ENCODE peak calls at places on chromosome 22, in five cellular contexts. C is CD4-positive, CD25-positive, alpha-beta regulatory T cell; V is IMR-90; Y is thyroid gland; O is PC-3. U is an unnamed sample.
A peak's percentile ranks its signal among the peaks of the same experiment; 100 is the strongest.

GRCh38 chr22:21446128-21446826 is 20.9 kb upstream of the TMEM191C start:
- DNase-seq in C (no peak), V (no peak), Y (no peak), O (no peak), U (peak; percentile 3)

GRCh38 chr22:46614070-46614931 is 5.9 kb upstream of the GRAMD4 start:
- DNase-seq in C (peak; percentile 49), V (no peak), Y (no peak), O (no peak), U (no peak)

GRCh38 chr22:25120093-25120561 is 79.5 kb upstream of the CRYBB3 start:
- DNase-seq in C (no peak), V (no peak), Y (peak; percentile 77), O (peak; percentile 77), U (peak; percentile 79)

GRCh38 chr22:28952857-28953256 is 69.5 kb downstream of the ZNRF3 start:
- DNase-seq in C (no peak), V (peak; percentile 80), Y (no peak), O (peak; percentile 2), U (peak; percentile 33)

GRCh38 chr22:44721206-44721605 is 19.2 kb downstream of the PRR5 start:
- DNase-seq in C (no peak), V (no peak), Y (no peak), O (no peak), U (no peak)

GRCh38 chr22:46854125-46854870 is 91.8 kb downstream of the TBC1D22A start:
- DNase-seq in C (no peak), V (peak; percentile 15), Y (peak; percentile 19), O (no peak), U (no peak)

GRCh38 chr22:33166206-33166605 is 108.0 kb upstream of the SYN3 start:
- DNase-seq in C (no peak), V (no peak), Y (no peak), O (no peak), U (no peak)

GRCh38 chr22:21628386-21629261 is 1.2 kb downstream of the YDJC start:
- DNase-seq in C (no peak), V (no peak), Y (no peak), O (no peak), U (no peak)

GRCh38 chr22:34669001-34669400 is 397.0 kb upstream of the ISX start:
- DNase-seq in C (no peak), V (no peak), Y (no peak), O (no peak), U (no peak)

GRCh38 chr22:45042263-45042662 is 32.5 kb upstream of the PHF21B start:
- DNase-seq in C (no peak), V (no peak), Y (no peak), O (no peak), U (no peak)

GRCh38 chr22:44624689-44625420 is 77.1 kb upstream of the PRR5 start:
- DNase-seq in C (no peak), V (no peak), Y (no peak), O (no peak), U (no peak)

GRCh38 chr22:23781065-23781464 is 5.7 kb upstream of the SMARCB1 start:
- DNase-seq in C (no peak), V (no peak), Y (no peak), O (no peak), U (no peak)

GRCh38 chr22:23119492-23120414 is 22.0 kb downstream of the RSPH14 start:
- DNase-seq in C (peak; percentile 33), V (no peak), Y (no peak), O (no peak), U (no peak)

GRCh38 chr22:41676134-41676533 is 12.5 kb downstream of the SNU13 start:
- DNase-seq in C (no peak), V (no peak), Y (no peak), O (no peak), U (no peak)

GRCh38 chr22:46537221-46537945 is at the start of gene CELSR1:
- DNase-seq in C (no peak), V (peak; percentile 11), Y (peak; percentile 61), O (peak; percentile 55), U (peak; percentile 73)

GRCh38 chr22:18044548-18045271 is 20.3 kb upstream of the MICAL3 start:
- DNase-seq in C (no peak), V (peak; percentile 63), Y (no peak), O (no peak), U (no peak)
- H3K4me1 ChIP-seq in C (no peaks in the 10 kb centered on the region), V (peaks cover 12% of the 10 kb centered on the region), Y (no peaks in the 10 kb centered on the region), O (no peaks in the 10 kb centered on the region), U (no peaks in the 10 kb centered on the region)

DNA sequence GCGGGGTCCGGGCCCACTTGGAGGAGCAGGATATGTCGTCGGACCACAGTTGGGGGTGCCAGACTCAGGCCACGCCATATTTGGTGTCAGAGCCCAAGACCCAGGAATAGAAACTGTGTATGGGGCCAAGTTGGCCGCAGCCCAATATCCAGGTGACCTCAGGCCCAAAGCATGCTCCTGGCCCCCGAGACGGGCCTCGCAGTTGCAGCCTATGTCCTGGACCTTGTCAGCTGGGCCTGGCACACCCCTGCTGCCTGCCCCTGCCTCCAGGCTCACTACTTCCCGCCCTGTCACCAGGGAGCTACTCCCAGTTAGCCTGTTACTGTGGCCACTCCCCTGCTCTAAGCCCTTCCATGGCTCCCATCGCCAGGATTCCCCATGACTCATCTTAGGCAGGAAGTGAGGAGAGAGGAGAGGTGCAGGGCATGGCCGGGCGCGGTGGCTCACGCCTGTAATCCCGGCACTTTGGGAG is 23.1 kb downstream of the A4GALT start:
- DNase-seq in C (no peak), V (peak; percentile 73), Y (peak; percentile 34), O (peak; percentile 44), U (no peak)
- H3K27ac ChIP-seq in C (no peak overlapping the region), V (no peak overlapping the region), Y (peak overlapping the region; percentile 50), O (no peak overlapping the region), U (peak overlapping the region; percentile 76)

GRCh38 chr22:50199251-50199721 is 1.5 kb upstream of the SELENOO start:
- DNase-seq in C (no peak), V (no peak), Y (no peak), O (no peak), U (no peak)
- H3K4me3 ChIP-seq in C (no peak overlapping the region), V (no peak overlapping the region), Y (no peak overlapping the region), O (no peak overlapping the region), U (no peak overlapping the region)

GRCh38 chr22:27097481-27097880 is 440.1 kb downstream of the MIAT start:
- DNase-seq in C (no peak), V (no peak), Y (no peak), O (no peak), U (no peak)
- H3K4me1 ChIP-seq in C (no peaks in the 10 kb centered on the region), V (peaks cover 2% of the 10 kb centered on the region), Y (no peaks in the 10 kb centered on the region), O (no peaks in the 10 kb centered on the region), U (no peaks in the 10 kb centered on the region)

DNA sequence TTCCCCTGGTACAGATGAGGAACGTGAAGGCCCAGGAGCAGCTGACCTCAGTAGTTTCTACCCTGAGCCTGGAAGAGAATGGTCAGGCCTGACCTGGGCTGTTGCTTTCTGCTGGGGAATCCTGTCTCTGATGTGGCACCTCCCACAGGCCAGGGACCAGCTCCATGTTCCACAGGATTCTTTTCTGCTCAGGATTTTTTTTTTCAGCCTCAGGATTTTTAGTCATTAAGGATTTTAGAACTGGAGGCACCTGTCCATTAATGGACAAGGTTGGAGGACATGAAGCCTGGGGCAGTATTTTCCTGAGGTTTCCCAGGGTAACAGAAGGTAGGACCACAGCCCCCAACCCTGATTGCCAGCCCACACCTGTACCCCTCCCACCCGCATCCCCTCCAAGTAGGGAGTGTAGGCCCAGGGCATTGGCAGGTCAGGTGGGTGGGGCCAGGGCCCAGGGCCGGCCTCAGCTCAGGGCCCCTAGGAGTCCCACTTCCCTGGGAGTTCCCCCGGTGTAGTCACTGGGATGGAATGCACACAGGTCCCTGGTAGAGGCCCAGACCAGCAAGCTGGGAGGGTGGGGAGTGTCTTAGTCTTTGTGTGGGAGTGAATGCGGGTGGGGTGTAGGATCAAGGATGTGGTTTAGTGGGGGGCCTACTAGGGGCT is 16.1 kb downstream of the BIK start:
- DNase-seq in C (no peak), V (peak; percentile 85), Y (no peak), O (peak; percentile 88), U (no peak)
- H3K27ac ChIP-seq in C (no peak overlapping the region), V (no peak overlapping the region), Y (no peak overlapping the region), O (peak overlapping the region; percentile 100), U (no peak overlapping the region)

DNA sequence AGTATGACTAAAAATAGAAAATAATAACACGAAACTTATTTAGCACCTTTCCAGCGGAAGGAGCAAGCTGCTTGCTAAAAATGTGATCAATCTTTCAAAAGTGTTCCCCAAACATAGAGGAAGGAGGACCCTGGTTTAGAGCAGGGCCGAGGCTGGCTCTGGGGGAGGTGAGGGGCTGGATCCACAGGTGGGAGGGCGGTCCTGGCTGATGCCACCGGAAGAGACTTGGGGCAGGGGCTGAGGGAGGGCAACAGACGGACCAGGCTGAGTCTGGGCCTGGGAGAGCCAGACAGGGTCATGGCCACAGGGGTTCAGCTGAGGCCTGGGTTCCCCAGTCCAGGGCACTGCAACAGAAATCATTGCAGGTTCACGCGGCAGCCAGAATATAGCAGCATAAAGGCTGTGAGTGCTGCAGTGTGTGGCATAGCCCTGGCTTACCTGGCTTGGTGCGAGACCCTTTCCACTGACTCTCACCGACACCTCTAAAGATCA is 143.3 kb downstream of the CACNA1I start:
- DNase-seq in C (no peak), V (no peak), Y (no peak), O (no peak), U (no peak)
- H3K4me3 ChIP-seq in C (no peak overlapping the region), V (no peak overlapping the region), Y (no peak overlapping the region), O (no peak overlapping the region), U (no peak overlapping the region)

GRCh38 chr22:43384863-43385262 is 27.0 kb upstream of the MPPED1 start:
- DNase-seq in C (no peak), V (no peak), Y (no peak), O (no peak), U (no peak)
- H3K4me1 ChIP-seq in C (peaks cover 6% of the 10 kb centered on the region), V (no peaks in the 10 kb centered on the region), Y (no peaks in the 10 kb centered on the region), O (no peaks in the 10 kb centered on the region), U (no peaks in the 10 kb centered on the region)

DNA sequence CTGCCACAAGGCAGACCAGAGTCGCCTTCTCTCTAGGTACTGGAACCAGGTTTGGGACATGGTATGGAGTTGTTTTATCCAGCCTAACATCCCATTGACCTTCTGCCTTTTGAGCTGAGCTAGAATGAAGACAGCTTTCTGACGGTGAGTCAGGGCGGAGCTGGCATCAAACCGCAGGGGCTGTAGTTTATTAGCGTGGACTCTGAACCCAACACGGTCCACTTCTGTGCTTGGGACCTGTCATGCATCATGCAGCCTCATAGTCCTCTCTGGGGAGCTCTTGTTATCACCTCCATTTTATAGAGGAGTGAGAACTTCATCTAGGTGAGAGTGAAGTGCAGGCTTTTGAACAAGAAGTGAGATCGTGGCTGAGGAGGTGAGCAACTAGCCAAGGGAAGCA is 8.3 kb downstream of the GAL3ST1 start:
- DNase-seq in C (no peak), V (no peak), Y (no peak), O (peak; percentile 22), U (no peak)
- H3K27ac ChIP-seq in C (no peak overlapping the region), V (no peak overlapping the region), Y (no peak overlapping the region), O (no peak overlapping the region), U (no peak overlapping the region)